ENCODE peak calls at places on chromosomes 4 and X, in six cellular contexts. D is aorta, W is Daoy, Z is ovary, U is nucleus accumbens, H is cortex of kidney. I is an unnamed sample.

GRCh38 chrX:1435241-1435900 is 17.3 kb downstream of the ASMTL start:
- DNase-seq in U (no peak), H (no peak), Z (no peak), D (peak), W (no peak), I (no peak)

GRCh38 chr4:80202190-80202711 is 4.9 kb downstream of the PRDM8 start:
- DNase-seq in U (peak), Z (peak), H (no peak), W (peak), D (peak), I (no peak)

GRCh38 chr4:38681283-38682066 is 17.5 kb downstream of the KLF3 start:
- DNase-seq in Z (no peak), U (no peak), H (no peak), D (no peak), W (no peak), I (no peak)

GRCh38 chrX:69029696-69030245 is 135.5 kb downstream of the PJA1 start:
- DNase-seq in Z (no peak), D (no peak), U (no peak), W (no peak), H (no peak), I (no peak)

GRCh38 chrX:114800719-114801118 is 216.7 kb downstream of the IL13RA2 start:
- DNase-seq in Z (no peak), D (no peak), U (no peak), W (peak), H (no peak), I (no peak)

GRCh38 chr4:46937493-46937892 is 28.4 kb upstream of the COX7B2 start:
- DNase-seq in Z (no peak), U (no peak), H (no peak), W (no peak), D (no peak), I (no peak)

GRCh38 chr4:145216532-145216931 is 36.1 kb upstream of the OTUD4 start:
- DNase-seq in U (no peak), H (no peak), W (no peak), Z (no peak), D (no peak), I (no peak)

GRCh38 chr4:152780267-152780811 is 585 bp downstream of the ARFIP1 start:
- DNase-seq in W (peak), H (no peak), D (no peak), U (peak), Z (peak), I (no peak)

GRCh38 chr4:2712261-2712842 is 43.8 kb downstream of the TNIP2 start:
- DNase-seq in Z (no peak), D (peak), U (no peak), W (no peak), H (no peak), I (no peak)